ENCODE peak calls at places on chromosomes 1 and 21, in four cellular contexts. C, B, W and D are unnamed samples.

GRCh38 chr1:167173516-167174184 is 47.0 kb upstream of the POU2F1 start:
- DNase-seq in C (no peak), B (peak; percentile 60), W (no peak), D (no peak)

GRCh38 chr1:202858789-202859414 is 30.0 kb downstream of the RABIF start:
- DNase-seq in C (no peak), B (no peak), W (no peak), D (no peak)

GRCh38 chr1:212699104-212699838 is 369 bp downstream of the BATF3 start:
- DNase-seq in C (peak; percentile 76), B (peak; percentile 27), W (peak; percentile 78), D (peak; percentile 16)

GRCh38 chr21:42423685-42424084 is 20.0 kb downstream of the UBASH3A start:
- DNase-seq in C (no peak), B (no peak), W (no peak), D (no peak)

GRCh38 chr1:180228648-180229482 is 1.2 kb upstream of the LHX4 start:
- DNase-seq in C (peak; percentile 39), B (no peak), W (peak; percentile 75), D (no peak)

GRCh38 chr1:101122452-101123166 is 97.0 kb upstream of the DPH5 start:
- DNase-seq in C (no peak), B (no peak), W (no peak), D (no peak)

GRCh38 chr1:21827141-21827679 is 15.1 kb downstream of the LDLRAD2 start:
- DNase-seq in C (no peak), B (no peak), W (no peak), D (no peak)

GRCh38 chr1:10691740-10692125 is 104.7 kb downstream of the CASZ1 start:
- DNase-seq in C (no peak), B (no peak), W (no peak), D (no peak)

GRCh38 chr1:206714331-206715058 is 29.8 kb downstream of the MAPKAPK2 start:
- DNase-seq in C (no peak), B (no peak), W (no peak), D (no peak)

GRCh38 chr1:20351911-20352675 is 61.4 kb downstream of the VWA5B1 start:
- DNase-seq in C (no peak), B (no peak), W (no peak), D (no peak)

GRCh38 chr1:118154220-118154619 is 30.8 kb downstream of the SPAG17 start:
- DNase-seq in C (peak; percentile 15), B (no peak), W (no peak), D (no peak)

GRCh38 chr1:208083016-208083714 is 161.0 kb downstream of the PLXNA2 start:
- DNase-seq in C (no peak), B (no peak), W (peak; percentile 68), D (no peak)

GRCh38 chr1:9248341-9249262 is 14.0 kb downstream of the H6PD start:
- DNase-seq in C (no peak), B (no peak), W (no peak), D (no peak)

GRCh38 chr1:235430991-235431390 is 63.8 kb downstream of the TBCE start:
- DNase-seq in C (no peak), B (no peak), W (no peak), D (no peak)

GRCh38 chr21:38121888-38122705 is 134.7 kb upstream of the KCNJ15 start:
- DNase-seq in C (peak; percentile 36), B (no peak), W (no peak), D (no peak)

GRCh38 chr1:206774096-206774495 is 1.8 kb upstream of the IL10 start:
- DNase-seq in C (no peak), B (no peak), W (no peak), D (no peak)

GRCh38 chr1:22517936-22518335 is 45.4 kb upstream of the EPHA8 start:
- DNase-seq in C (no peak), B (no peak), W (no peak), D (no peak)

GRCh38 chr1:226884116-226884515 is 13.7 kb downstream of the PSEN2 start:
- DNase-seq in C (no peak), B (no peak), W (no peak), D (no peak)

GRCh38 chr1:80893140-80893539 is 907.6 kb upstream of the ADGRL2 start:
- DNase-seq in C (no peak), B (no peak), W (no peak), D (no peak)

GRCh38 chr1:119968068-119968492 is 71.8 kb upstream of the ADAM30 start:
- DNase-seq in C (peak; percentile 61), B (peak; percentile 47), W (peak; percentile 16), D (peak; percentile 63)

GRCh38 chr1:222829868-222830267 is 15.0 kb downstream of the DISP1 start:
- DNase-seq in C (no peak), B (no peak), W (no peak), D (no peak)

GRCh38 chr1:32684167-32684811 is 18.3 kb downstream of the SYNC start:
- DNase-seq in C (no peak), B (no peak), W (no peak), D (no peak)

GRCh38 chr1:65703853-65704252 is 88.8 kb upstream of the PDE4B start:
- DNase-seq in C (no peak), B (no peak), W (no peak), D (no peak)
- TF ChIP-seq ELF1 in C (no peak), B (no peak), W (no peak), D (no peak)

GRCh38 chr1:48222501-48223242 is at the start of gene SLC5A9:
- DNase-seq in C (no peak), B (no peak), W (no peak), D (peak; percentile 90)
- TF ChIP-seq ELF1 in C (no peak), B (no peak), W (no peak), D (peak; percentile 31)

GRCh38 chr1:69967245-69967766 is 238.1 kb downstream of the LRRC40 start:
- DNase-seq in C (no peak), B (no peak), W (no peak), D (no peak)
- TF ChIP-seq ELF1 in C (no peak), B (no peak), W (no peak), D (no peak)

GRCh38 chr1:43206721-43207228 is 34.6 kb downstream of the CFAP57 start:
- DNase-seq in C (no peak), B (peak; percentile 68), W (no peak), D (peak; percentile 91)
- TF ChIP-seq ELF1 in C (no peak), B (no peak), W (peak; percentile 70), D (peak; percentile 52)

GRCh38 chr21:25490742-25491141 is 116.5 kb downstream of the MRPL39 start:
- DNase-seq in C (no peak), B (no peak), W (no peak), D (no peak)

GRCh38 chr21:25493722-25494121 is 113.6 kb downstream of the MRPL39 start:
- DNase-seq in C (no peak), B (no peak), W (no peak), D (no peak)

GRCh38 chr21:25494804-25495203 is 112.5 kb downstream of the MRPL39 start:
- DNase-seq in C (no peak), B (no peak), W (no peak), D (no peak)

GRCh38 chr21:25489673-25490072 is 117.6 kb downstream of the MRPL39 start:
- DNase-seq in C (no peak), B (no peak), W (no peak), D (no peak)

GRCh38 chr21:25491267-25491666 is 116.0 kb downstream of the MRPL39 start:
- DNase-seq in C (no peak), B (no peak), W (no peak), D (no peak)
- TF ChIP-seq ELF1 in C (no peak), B (no peak), W (no peak), D (no peak)

GRCh38 chr1:36115931-36116330 is 9.1 kb downstream of the COL8A2 start:
- DNase-seq in C (no peak), B (no peak), W (peak; percentile 31), D (no peak)

GRCh38 chr1:36116906-36117305 is 8.1 kb downstream of the COL8A2 start:
- DNase-seq in C (no peak), B (no peak), W (peak; percentile 56), D (no peak)

GRCh38 chr1:36119451-36119850 is 5.6 kb downstream of the COL8A2 start:
- DNase-seq in C (no peak), B (no peak), W (no peak), D (no peak)

GRCh38 chr1:36118805-36119204 is 6.2 kb downstream of the COL8A2 start:
- DNase-seq in C (no peak), B (no peak), W (no peak), D (no peak)

DNA sequence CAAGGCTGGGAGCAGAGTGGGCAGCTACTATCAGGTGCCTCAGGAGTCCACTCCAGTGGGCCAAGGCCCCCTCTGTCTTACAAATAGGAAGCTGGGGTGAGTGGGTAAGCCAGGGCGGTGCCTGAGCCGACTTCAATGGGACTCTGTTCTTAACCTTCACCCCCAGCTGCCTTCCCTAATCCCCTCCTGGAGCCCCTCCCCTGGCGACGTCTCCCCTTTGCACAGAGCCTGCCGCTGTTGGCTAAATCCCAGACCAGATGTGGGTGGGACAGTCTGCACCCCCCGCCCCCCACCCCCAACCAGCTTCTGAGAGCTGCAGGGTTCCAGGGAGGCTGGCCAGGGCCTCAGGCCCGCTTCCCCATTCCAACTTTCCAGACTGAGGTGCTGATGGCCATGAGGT is 6.6 kb downstream of the COL8A2 start:
- DNase-seq in C (no peak), B (no peak), W (peak; percentile 40), D (no peak)
- TF ChIP-seq ELF1 in C (no peak), B (no peak), W (no peak), D (no peak)

GRCh38 chr1:49060766-49061165 is 284.1 kb upstream of the BEND5 start:
- DNase-seq in C (no peak), B (no peak), W (no peak), D (no peak)
- TF ChIP-seq ELF1 in C (no peak), B (no peak), W (peak; percentile 59), D (no peak)

GRCh38 chr1:14815175-14815882 is 216.8 kb downstream of the KAZN start:
- DNase-seq in C (no peak), B (no peak), W (no peak), D (no peak)
- TF ChIP-seq ELF1 in C (no peak), B (no peak), W (no peak), D (no peak)

DNA sequence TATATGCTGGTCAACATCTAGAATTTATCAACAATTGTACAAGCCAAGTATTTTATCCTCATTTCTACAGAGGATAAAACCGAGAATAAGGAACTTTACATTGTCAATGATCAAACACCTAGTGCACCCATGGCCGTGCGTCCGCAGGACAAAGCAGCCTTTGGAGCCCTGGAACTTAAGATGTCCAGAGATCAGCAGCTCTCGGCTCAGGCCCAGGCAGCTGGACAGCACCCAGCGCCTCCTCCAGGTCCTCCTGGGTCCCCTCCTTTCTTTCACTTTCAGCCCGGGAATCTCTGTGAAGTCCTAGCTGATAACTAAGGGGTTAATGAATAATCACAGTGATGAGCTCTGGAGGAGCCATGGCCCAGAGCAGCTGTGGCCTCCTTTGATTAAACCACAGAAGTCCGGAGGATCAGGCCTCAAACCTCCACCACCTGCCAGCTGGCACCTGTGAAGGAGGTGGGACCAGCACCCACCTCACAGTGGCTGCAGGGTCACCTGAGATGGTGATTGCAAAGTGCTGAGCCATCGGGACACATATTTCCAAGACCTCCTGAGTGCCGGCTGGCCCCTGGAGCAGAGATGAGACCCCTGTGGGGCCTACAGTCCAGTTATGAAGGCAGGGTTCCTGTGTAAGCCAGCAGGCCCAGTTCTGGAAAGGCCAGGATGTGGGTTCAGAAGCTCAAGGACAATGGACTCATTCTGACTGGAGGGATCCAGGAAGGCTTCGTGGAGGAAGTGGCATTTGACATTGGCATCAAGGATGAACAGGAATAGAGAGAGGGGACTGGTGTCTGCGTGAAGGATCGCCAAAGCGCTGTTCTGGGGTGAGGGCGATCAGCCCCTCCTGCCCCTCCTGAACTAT is 11.6 kb upstream of the SAMD11 start:
- DNase-seq in C (no peak), B (no peak), W (peak; percentile 15), D (no peak)
- TF ChIP-seq ELF1 in C (no peak), B (no peak), W (no peak), D (no peak)

GRCh38 chr1:156103521-156103947 is 11.0 kb upstream of the LMNA start:
- DNase-seq in C (no peak), B (no peak), W (peak; percentile 61), D (no peak)
- TF ChIP-seq ELF1 in C (no peak), B (no peak), W (peak; percentile 5), D (no peak)